ENCODE peak calls at places on chromosomes 5 and 9, in five cellular contexts. L is A673, M is BJ, Y is WERI-Rb-1, N is IMR-90. S is an unnamed sample.

GRCh38 chr5:172545291-172545761 is 91.0 kb upstream of the SH3PXD2B start:
- DNase-seq in L (no peak), M (no peak), Y (no peak), N (no peak), S (no peak)

GRCh38 chr9:89887286-89887685 is 282.5 kb downstream of the GADD45G start:
- DNase-seq in L (no peak), M (no peak), Y (no peak), N (no peak), S (no peak)

GRCh38 chr9:116234091-116234490 is 80.5 kb downstream of the PAPPA start:
- DNase-seq in L (peak), M (peak), Y (no peak), N (peak), S (peak)

GRCh38 chr5:119344231-119344630 is 11.6 kb upstream of the TNFAIP8 start:
- DNase-seq in L (no peak), M (no peak), Y (no peak), N (no peak), S (no peak)

GRCh38 chr5:66356011-66356565 is 212.0 kb downstream of the SREK1 start:
- DNase-seq in L (no peak), M (no peak), Y (no peak), N (peak), S (no peak)

GRCh38 chr5:149775785-149776184 is 45.7 kb downstream of the PPARGC1B start:
- DNase-seq in L (peak), M (no peak), Y (no peak), N (no peak), S (no peak)

GRCh38 chr9:26813247-26813646 is 79.4 kb downstream of the CAAP1 start:
- DNase-seq in L (no peak), M (no peak), Y (no peak), N (no peak), S (no peak)

GRCh38 chr5:128290152-128290858 is 206.7 kb downstream of the SLC12A2 start:
- DNase-seq in L (no peak), M (no peak), Y (no peak), N (peak), S (no peak)

GRCh38 chr5:95726811-95727763 is 4.0 kb upstream of the RHOBTB3 start:
- DNase-seq in L (no peak), M (no peak), Y (no peak), N (no peak), S (no peak)

GRCh38 chr9:27350382-27350781 is 53.4 kb upstream of the EQTN start:
- DNase-seq in L (no peak), M (no peak), Y (no peak), N (no peak), S (no peak)

GRCh38 chr5:41196197-41196596 is 17.1 kb downstream of the C6 start:
- DNase-seq in L (no peak), M (no peak), Y (no peak), N (peak), S (no peak)

GRCh38 chr5:71587709-71588532 is 781 bp downstream of the MCCC2 start:
- DNase-seq in L (no peak), M (no peak), Y (peak), N (no peak), S (no peak)

GRCh38 chr5:147063971-147064370 is 170.9 kb upstream of the STK32A start:
- DNase-seq in L (no peak), M (no peak), Y (no peak), N (no peak), S (no peak)

GRCh38 chr5:54088081-54088480 is 222.3 kb downstream of the ARL15 start:
- DNase-seq in L (no peak), M (no peak), Y (no peak), N (peak), S (no peak)

GRCh38 chr9:116020146-116020545 is 133.4 kb upstream of the PAPPA start:
- DNase-seq in L (no peak), M (no peak), Y (no peak), N (no peak), S (no peak)

GRCh38 chr5:172939045-172939444 is 20.2 kb upstream of the RPL26L1 start:
- DNase-seq in L (peak), M (no peak), Y (peak), N (peak), S (no peak)

GRCh38 chr5:400282-401215 is 42.4 kb upstream of the EXOC3 start:
- DNase-seq in L (no peak), M (peak), Y (no peak), N (peak), S (peak)

GRCh38 chr5:80372780-80373179 is 35.1 kb upstream of the ZFYVE16 start:
- DNase-seq in L (no peak), M (no peak), Y (no peak), N (no peak), S (no peak)

GRCh38 chr5:166014256-166014655 is 2277.2 kb upstream of the WWC1 start:
- DNase-seq in L (no peak), M (no peak), Y (no peak), N (no peak), S (no peak)

GRCh38 chr9:110583237-110583636 is 3.7 kb upstream of the SVEP1 start:
- DNase-seq in L (no peak), M (no peak), Y (no peak), N (peak), S (no peak)

GRCh38 chr5:179765400-179765799 is 28.4 kb upstream of the LTC4S start:
- DNase-seq in L (peak), M (peak), Y (no peak), N (peak), S (peak)

GRCh38 chr5:127281609-127282008 is 9.0 kb upstream of the MEGF10 start:
- DNase-seq in L (no peak), M (no peak), Y (no peak), N (no peak), S (no peak)

GRCh38 chr9:110016340-110016739 is 191.6 kb downstream of the C9orf152 start:
- DNase-seq in L (no peak), M (no peak), Y (no peak), N (peak), S (no peak)

GRCh38 chr9:120152295-120152694 is 427.7 kb downstream of the CDK5RAP2 start:
- DNase-seq in L (no peak), M (no peak), Y (peak), N (no peak), S (no peak)

GRCh38 chr5:181054138-181054537 is 14.1 kb downstream of the BTNL9 start:
- DNase-seq in L (no peak), M (no peak), Y (no peak), N (no peak), S (no peak)

GRCh38 chr9:129118799-129119198 is 7.6 kb downstream of the PTPA start:
- DNase-seq in L (peak), M (no peak), Y (no peak), N (no peak), S (no peak)
- H3K4me3 ChIP-seq in L (no peak), M (no peak), Y (no peak), N (no peak), S (no peak)

GRCh38 chr5:141650851-141651727 is at the start of gene FCHSD1:
- DNase-seq in L (peak), M (no peak), Y (no peak), N (peak), S (no peak)
- TF ChIP-seq CTCF in L (no peak), M (peak), Y (no peak), N (no peak), S (no peak)

DNA sequence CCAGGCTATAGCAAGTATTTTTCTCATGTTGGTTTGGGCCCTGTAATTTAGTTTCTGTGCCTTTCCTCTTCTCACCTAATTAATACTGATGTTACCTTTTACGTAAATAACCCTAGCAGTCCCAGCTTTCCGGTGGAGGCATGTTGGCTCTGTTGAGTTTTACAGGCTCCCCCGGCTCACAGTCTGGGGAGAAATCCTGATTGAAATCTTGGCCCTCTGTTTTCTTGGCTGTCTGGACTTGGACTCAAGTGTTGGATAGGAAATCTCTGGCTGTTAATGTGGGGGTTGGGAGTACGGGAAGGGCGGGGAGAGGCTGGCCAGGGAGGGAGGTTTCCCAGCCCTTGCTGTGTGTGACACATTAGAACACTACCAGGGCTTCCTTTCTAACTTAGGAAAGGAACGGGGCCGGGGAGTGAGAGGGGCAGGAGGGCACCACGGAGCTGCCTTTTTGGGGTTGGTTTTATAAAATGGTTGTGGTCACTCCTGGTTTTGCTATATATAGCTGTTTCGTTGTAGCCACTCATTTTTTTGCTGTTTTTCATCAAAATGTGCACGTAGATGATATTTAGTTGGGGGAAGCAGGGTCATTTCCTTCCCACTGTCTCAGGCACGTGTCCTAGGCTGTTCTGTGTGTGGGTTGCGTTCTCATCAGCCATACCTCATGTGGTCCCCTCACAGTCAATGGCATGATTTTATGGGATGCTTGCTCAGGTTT is 10.9 kb downstream of the TRIO start:
- DNase-seq in L (no peak), M (no peak), Y (no peak), N (peak), S (no peak)
- H3K4me3 ChIP-seq in L (no peak), M (no peak), Y (no peak), N (no peak), S (peak)

GRCh38 chr5:135831439-135832262 is 2.8 kb upstream of the SLC25A48 start:
- DNase-seq in L (no peak), M (no peak), Y (no peak), N (no peak), S (no peak)
- TF ChIP-seq CTCF in L (no peak), M (no peak), Y (no peak), N (no peak), S (no peak)

DNA sequence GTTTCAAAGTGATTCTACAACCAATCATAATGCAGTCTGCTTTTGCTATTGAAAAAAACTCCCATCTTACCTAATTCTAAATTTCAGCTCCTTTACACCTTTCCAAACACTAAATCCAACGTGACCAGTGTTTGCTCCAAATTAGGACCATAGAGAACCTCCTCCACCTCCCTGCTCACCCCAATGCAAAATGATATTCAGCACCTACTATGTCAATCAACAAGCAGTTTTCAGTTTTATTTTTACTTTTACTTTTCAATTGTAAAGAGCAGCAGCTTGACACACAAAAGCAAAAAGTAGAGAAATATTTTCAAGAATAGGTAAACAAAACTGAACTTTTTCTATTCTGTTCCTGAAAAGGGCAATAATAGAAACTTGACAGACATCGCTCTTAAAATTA is 3.4 kb downstream of the FAM13B start:
- DNase-seq in L (no peak), M (no peak), Y (no peak), N (no peak), S (no peak)
- H3K4me3 ChIP-seq in L (no peak), M (no peak), Y (no peak), N (no peak), S (no peak)

S was measured in AG04449.